ENCODE peak calls at places on chromosomes 12 and 14, in ten cellular contexts. K is effector CD4-positive, alpha-beta T cell; Q is left kidney; M is GM10248; V is NCI-H82; D is stimulated activated CD8-positive, alpha-beta memory T cell treated with anti-CD3 and anti-CD28 coated beads, Interleukin-4, amount 100 ng/mL, for 48 hours; H is thoracic aorta; A is adrenal gland; E is CD8-positive, alpha-beta memory T cell; O is NCI-H774. W is an unnamed sample.

GRCh38 chr12:110670161-110670701 is 18.7 kb downstream of the HVCN1 start:
- DNase-seq in O (no peak), A (no peak), E (no peak), M (peak; percentile 74), H (no peak), V (no peak), Q (no peak), K (no peak), D (peak; percentile 64), W (no peak)

GRCh38 chr14:81313775-81314429 is 86.2 kb downstream of the STON2 start:
- DNase-seq in K (no peak), D (no peak), A (no peak), M (no peak), V (no peak), O (no peak), E (no peak), H (no peak), Q (no peak), W (no peak)

GRCh38 chr12:19074700-19075099 is 54.8 kb upstream of the PLEKHA5 start:
- DNase-seq in M (no peak), K (no peak), O (no peak), Q (no peak), A (no peak), V (no peak), H (no peak), D (no peak), E (no peak), W (no peak)

GRCh38 chr12:91109148-91109564 is 2.1 kb downstream of the LUM start:
- DNase-seq in M (peak; percentile 19), K (no peak), Q (peak; percentile 69), E (no peak), A (peak; percentile 42), V (peak; percentile 75), H (no peak), O (no peak), D (peak; percentile 79), W (no peak)

GRCh38 chr12:123043536-123044001 is 63.1 kb downstream of the ARL6IP4 start:
- DNase-seq in H (peak; percentile 63), V (peak; percentile 69), Q (peak; percentile 86), D (peak; percentile 83), O (peak; percentile 49), A (peak; percentile 91), K (peak; percentile 38), E (peak; percentile 31), M (peak; percentile 73), W (peak; percentile 42)

GRCh38 chr12:110198386-110198785 is 74.2 kb downstream of the IFT81 start:
- DNase-seq in K (no peak), H (no peak), O (no peak), D (no peak), A (no peak), Q (no peak), E (no peak), M (no peak), V (no peak), W (no peak)

GRCh38 chr14:100104523-100105300 is 39.5 kb downstream of the EVL start:
- DNase-seq in E (no peak), Q (no peak), M (no peak), A (no peak), O (no peak), D (no peak), H (no peak), V (no peak), K (no peak), W (no peak)

GRCh38 chr12:29066061-29066588 is 83.0 kb upstream of the FAR2 start:
- DNase-seq in Q (no peak), D (no peak), O (no peak), A (no peak), V (no peak), E (no peak), M (no peak), H (no peak), K (no peak), W (peak; percentile 62)

GRCh38 chr12:57552692-57553321 is 3.0 kb downstream of the KIF5A start:
- DNase-seq in Q (peak; percentile 63), O (no peak), V (peak; percentile 43), H (no peak), E (no peak), K (no peak), D (no peak), M (no peak), A (no peak), W (no peak)

GRCh38 chr14:22824711-22825359 is 4.9 kb upstream of the MRPL52 start:
- DNase-seq in E (no peak), M (no peak), H (no peak), A (no peak), D (no peak), K (no peak), O (no peak), Q (no peak), V (no peak), W (no peak)

GRCh38 chr14:78153069-78153351 is 17.2 kb upstream of the NRXN3 start:
- DNase-seq in D (no peak), M (no peak), H (no peak), E (no peak), O (no peak), Q (no peak), A (no peak), V (no peak), K (no peak), W (no peak)

GRCh38 chr12:132904718-132905328 is 17.4 kb upstream of the CHFR start:
- DNase-seq in M (peak; percentile 72), Q (peak; percentile 80), E (peak; percentile 81), O (no peak), K (peak; percentile 85), D (peak; percentile 95), A (peak; percentile 61), V (peak; percentile 60), H (peak; percentile 26), W (no peak)

GRCh38 chr12:13609874-13610273 is 371.5 kb downstream of the GRIN2B start:
- DNase-seq in H (no peak), A (no peak), K (no peak), D (no peak), O (no peak), Q (peak; percentile 24), E (no peak), M (no peak), V (peak; percentile 50), W (no peak)

GRCh38 chr12:19026637-19027508 is 102.7 kb upstream of the PLEKHA5 start:
- DNase-seq in V (no peak), A (no peak), E (no peak), K (no peak), H (no peak), D (no peak), M (no peak), Q (no peak), O (no peak), W (no peak)

GRCh38 chr12:8922544-8922943 is 8.2 kb downstream of the PHC1 start:
- DNase-seq in K (no peak), Q (no peak), H (no peak), A (no peak), V (no peak), M (no peak), E (no peak), O (no peak), D (no peak), W (no peak)

GRCh38 chr12:59780605-59781135 is 184.8 kb downstream of the SLC16A7 start:
- DNase-seq in O (no peak), K (no peak), H (no peak), V (peak; percentile 57), E (no peak), D (no peak), M (no peak), Q (peak; percentile 35), A (no peak), W (no peak)

GRCh38 chr12:80815351-80815750 is 98.6 kb downstream of the MYF5 start:
- DNase-seq in Q (no peak), K (no peak), V (no peak), M (no peak), A (no peak), E (no peak), D (no peak), H (no peak), O (no peak), W (no peak)

GRCh38 chr12:1912580-1913376 is 5.7 kb downstream of the CACNA2D4 start:
- DNase-seq in V (no peak), Q (no peak), O (no peak), K (no peak), E (no peak), H (no peak), A (peak; percentile 11), D (no peak), M (peak; percentile 7), W (peak; percentile 54)

GRCh38 chr12:34016361-34016760 is 5.9 kb upstream of the ALG10 start:
- DNase-seq in O (no peak), Q (no peak), A (no peak), K (no peak), E (no peak), M (no peak), H (no peak), V (no peak), D (no peak), W (no peak)

GRCh38 chr12:109134186-109134917 is 18.0 kb downstream of the ACACB start:
- DNase-seq in H (no peak), V (peak; percentile 31), A (peak; percentile 70), D (no peak), K (no peak), M (no peak), E (no peak), Q (peak; percentile 23), O (no peak), W (no peak)

GRCh38 chr14:24143511-24143910 is 2.1 kb upstream of the EMC9 start:
- DNase-seq in M (no peak), K (no peak), H (no peak), A (no peak), Q (no peak), D (no peak), E (no peak), O (no peak), V (no peak), W (no peak)

GRCh38 chr12:118371354-118372282 is 1.1 kb downstream of the TAOK3 start:
- DNase-seq in H (no peak), A (peak; percentile 43), Q (peak; percentile 36), M (peak; percentile 29), V (peak; percentile 54), D (peak; percentile 35), O (no peak), E (no peak), K (peak; percentile 6), W (no peak)

GRCh38 chr12:43309845-43310405 is 242.1 kb downstream of the ADAMTS20 start:
- DNase-seq in D (no peak), V (no peak), A (no peak), Q (no peak), H (no peak), M (no peak), K (no peak), E (no peak), O (no peak), W (no peak)

GRCh38 chr14:65255029-65255545 is 152.8 kb upstream of the MAX start:
- DNase-seq in H (no peak), O (no peak), Q (no peak), E (no peak), K (no peak), M (no peak), A (no peak), V (no peak), D (no peak), W (no peak)

GRCh38 chr12:112979281-112979680 is 962 bp downstream of the OAS2 start:
- DNase-seq in H (no peak), A (no peak), V (no peak), E (no peak), K (no peak), M (no peak), O (no peak), Q (no peak), D (peak; percentile 60), W (no peak)

GRCh38 chr12:3700861-3701260 is 52.0 kb downstream of the CRACR2A start:
- DNase-seq in M (no peak), E (no peak), A (no peak), H (no peak), V (no peak), D (no peak), O (no peak), Q (no peak), K (no peak), W (no peak)

GRCh38 chr12:18224745-18225144 is 36.6 kb upstream of the PIK3C2G start:
- DNase-seq in Q (peak; percentile 70), E (no peak), M (no peak), D (no peak), A (no peak), O (peak; percentile 56), V (peak; percentile 87), K (no peak), H (no peak), W (no peak)

GRCh38 chr14:44988694-44989093 is 26.7 kb downstream of the TOGARAM1 start:
- DNase-seq in K (no peak), O (no peak), E (no peak), Q (peak; percentile 61), H (no peak), M (no peak), D (no peak), A (no peak), V (peak; percentile 93), W (no peak)